ENCODE peak calls at places on chromosome 9, in four cellular contexts. One of them, this sample, is unnamed.
A peak's percentile ranks its signal among the peaks of the same experiment; 100 is the strongest.

GRCh38 chr9:969693-970309 is 6.7 kb upstream of the DMRT3 start:
- DNase-seq in HepG2: no peak
- DNase-seq in A549: no peak
- DNase-seq in H1: no peak
- DNase-seq in this sample: no peak

GRCh38 chr9:76581752-76582151 is 122.8 kb downstream of the GCNT1 start:
- DNase-seq in HepG2: no peak
- DNase-seq in A549: no peak
- DNase-seq in H1: no peak
- DNase-seq in this sample: no peak

GRCh38 chr9:133125706-133126696 is 5.0 kb upstream of the RALGDS start:
- DNase-seq in HepG2: no peak
- DNase-seq in A549: no peak
- DNase-seq in H1: no peak
- DNase-seq in this sample: no peak

GRCh38 chr9:35396560-35397215 is 93.2 kb upstream of the RUSC2 start:
- DNase-seq in HepG2: no peak
- DNase-seq in A549: no peak
- DNase-seq in H1: no peak
- DNase-seq in this sample: no peak

GRCh38 chr9:133770076-133770777 is 32.1 kb upstream of the SARDH start:
- DNase-seq in HepG2: no peak
- DNase-seq in A549: no peak
- DNase-seq in H1: no peak
- DNase-seq in this sample: no peak

GRCh38 chr9:115349542-115349941 is 231.6 kb upstream of the TNC start:
- DNase-seq in HepG2: no peak
- DNase-seq in A549: peak; percentile 66
- DNase-seq in H1: no peak
- DNase-seq in this sample: no peak

GRCh38 chr9:129008469-129008965 is 19.6 kb downstream of the SH3GLB2 start:
- DNase-seq in HepG2: no peak
- DNase-seq in A549: no peak
- DNase-seq in H1: no peak
- DNase-seq in this sample: no peak

GRCh38 chr9:110078626-110079025 is 129.3 kb downstream of the C9orf152 start:
- DNase-seq in HepG2: no peak
- DNase-seq in A549: no peak
- DNase-seq in H1: no peak
- DNase-seq in this sample: no peak

GRCh38 chr9:131500939-131501541 is 1.7 kb upstream of the POMT1 start:
- DNase-seq in HepG2: no peak
- DNase-seq in A549: no peak
- DNase-seq in H1: no peak
- DNase-seq in this sample: no peak

GRCh38 chr9:114408646-114409045 is 20.9 kb upstream of the AKNA start:
- DNase-seq in HepG2: no peak
- DNase-seq in A549: no peak
- DNase-seq in H1: no peak
- DNase-seq in this sample: no peak

GRCh38 chr9:32419921-32420320 is 35.5 kb downstream of the ACO1 start:
- DNase-seq in HepG2: no peak
- DNase-seq in A549: no peak
- DNase-seq in H1: no peak
- DNase-seq in this sample: no peak

GRCh38 chr9:20512106-20512505 is 110.2 kb downstream of the MLLT3 start:
- DNase-seq in HepG2: no peak
- DNase-seq in A549: peak; percentile 63
- DNase-seq in H1: no peak
- DNase-seq in this sample: no peak

GRCh38 chr9:117616436-117616835 is 87.8 kb upstream of the TLR4 start:
- DNase-seq in HepG2: no peak
- DNase-seq in A549: no peak
- DNase-seq in H1: no peak
- DNase-seq in this sample: no peak

GRCh38 chr9:85731128-85731630 is 10.6 kb downstream of the AGTPBP1 start:
- DNase-seq in HepG2: no peak
- DNase-seq in A549: no peak
- DNase-seq in H1: no peak
- DNase-seq in this sample: no peak

GRCh38 chr9:111163738-111164399 is 125.6 kb upstream of the LPAR1 start:
- DNase-seq in HepG2: no peak
- DNase-seq in A549: no peak
- DNase-seq in H1: no peak
- DNase-seq in this sample: no peak

GRCh38 chr9:81871695-81872094 is 56.5 kb upstream of the SPATA31D4 start:
- DNase-seq in HepG2: no peak
- DNase-seq in A549: peak; percentile 44
- DNase-seq in H1: no peak
- DNase-seq in this sample: no peak

GRCh38 chr9:10050016-10050415 is 562.8 kb downstream of the PTPRD start:
- DNase-seq in HepG2: no peak
- DNase-seq in A549: no peak
- DNase-seq in H1: no peak
- DNase-seq in this sample: no peak

GRCh38 chr9:70902705-70903131 is 218.7 kb downstream of the TRPM3 start:
- DNase-seq in HepG2: no peak
- DNase-seq in A549: peak; percentile 31
- DNase-seq in H1: no peak
- DNase-seq in this sample: no peak

GRCh38 chr9:90815183-90815943 is 13.7 kb downstream of the SYK start:
- DNase-seq in HepG2: no peak
- DNase-seq in A549: no peak
- DNase-seq in H1: no peak
- DNase-seq in this sample: peak; percentile 22

GRCh38 chr9:7111413-7111812 is 353.6 kb downstream of the KDM4C start:
- DNase-seq in HepG2: no peak
- DNase-seq in A549: no peak
- DNase-seq in H1: no peak
- DNase-seq in this sample: no peak

GRCh38 chr9:84394036-84394435 is 53.5 kb upstream of the SLC28A3 start:
- DNase-seq in HepG2: no peak
- DNase-seq in A549: no peak
- DNase-seq in H1: no peak
- DNase-seq in this sample: no peak

GRCh38 chr9:128001411-128002298 is 20.9 kb upstream of the EEIG1 start:
- DNase-seq in HepG2: no peak
- DNase-seq in A549: peak; percentile 96
- DNase-seq in H1: no peak
- DNase-seq in this sample: peak; percentile 63

GRCh38 chr9:77063645-77064285 is 44.3 kb downstream of the FOXB2 start:
- DNase-seq in HepG2: no peak
- DNase-seq in A549: peak; percentile 74
- DNase-seq in H1: no peak
- DNase-seq in this sample: no peak

GRCh38 chr9:135001526-135001925 is 83.8 kb upstream of the FCN1 start:
- DNase-seq in HepG2: no peak
- DNase-seq in A549: no peak
- DNase-seq in H1: no peak
- DNase-seq in this sample: no peak

GRCh38 chr9:90394866-90395265 is 247.8 kb downstream of the DIRAS2 start:
- DNase-seq in HepG2: no peak
- DNase-seq in A549: no peak
- DNase-seq in H1: no peak
- DNase-seq in this sample: no peak

GRCh38 chr9:75824816-75825568 is 65.5 kb upstream of the PCSK5 start:
- DNase-seq in HepG2: no peak
- DNase-seq in A549: no peak
- DNase-seq in H1: no peak
- DNase-seq in this sample: no peak

GRCh38 chr9:82665324-82665723 is 397.6 kb downstream of the RASEF start:
- DNase-seq in HepG2: no peak
- DNase-seq in A549: peak; percentile 9
- DNase-seq in H1: no peak
- DNase-seq in this sample: no peak

GRCh38 chr9:63816742-63817621 is 1468.0 kb downstream of the FOXD4L5 start:
- DNase-seq in HepG2: peak; percentile 70
- DNase-seq in A549: peak; percentile 52
- DNase-seq in H1: peak; percentile 93
- DNase-seq in this sample: peak; percentile 60

GRCh38 chr9:108889649-108890067 is 27.6 kb downstream of the ACTL7A start:
- DNase-seq in HepG2: peak; percentile 80
- DNase-seq in A549: peak; percentile 34
- DNase-seq in H1: no peak
- DNase-seq in this sample: no peak

GRCh38 chr9:138060881-138061280 is 183.3 kb downstream of the CACNA1B start:
- DNase-seq in HepG2: no peak
- DNase-seq in A549: no peak
- DNase-seq in H1: no peak
- DNase-seq in this sample: no peak

GRCh38 chr9:131407717-131408195 is 13.9 kb downstream of the PRRC2B start:
- DNase-seq in HepG2: peak; percentile 44
- DNase-seq in A549: peak; percentile 45
- DNase-seq in H1: no peak
- DNase-seq in this sample: peak; percentile 34

GRCh38 chr9:135501261-135502167 is 1.0 kb downstream of the MRPS2 start:
- DNase-seq in HepG2: no peak
- DNase-seq in A549: peak; percentile 71
- DNase-seq in H1: no peak
- DNase-seq in this sample: peak; percentile 81

GRCh38 chr9:134293576-134294227 is 32.6 kb upstream of the RXRA start:
- DNase-seq in HepG2: no peak
- DNase-seq in A549: no peak
- DNase-seq in H1: no peak
- DNase-seq in this sample: no peak

GRCh38 chr9:89562186-89562814 is 42.5 kb upstream of the GADD45G start:
- DNase-seq in HepG2: no peak
- DNase-seq in A549: peak; percentile 6
- DNase-seq in H1: no peak
- DNase-seq in this sample: no peak

GRCh38 chr9:136546697-136547481 is 1.0 kb upstream of the NOTCH1 start:
- DNase-seq in HepG2: no peak
- DNase-seq in A549: peak; percentile 57
- DNase-seq in H1: no peak
- DNase-seq in this sample: no peak
- TF ChIP-seq RNF2 in HepG2: no peak
- TF ChIP-seq RNF2 in A549: peak; percentile 50
- TF ChIP-seq RNF2 in H1: no peak
- TF ChIP-seq RNF2 in this sample: no peak

GRCh38 chr9:136528716-136529341 is 17.0 kb downstream of the NOTCH1 start:
- DNase-seq in HepG2: no peak
- DNase-seq in A549: no peak
- DNase-seq in H1: no peak
- DNase-seq in this sample: no peak

GRCh38 chr9:136529516-136530471 is 16.1 kb downstream of the NOTCH1 start:
- DNase-seq in HepG2: no peak
- DNase-seq in A549: no peak
- DNase-seq in H1: no peak
- DNase-seq in this sample: no peak

GRCh38 chr9:136527131-136527530 is 18.7 kb downstream of the NOTCH1 start:
- DNase-seq in HepG2: no peak
- DNase-seq in A549: no peak
- DNase-seq in H1: no peak
- DNase-seq in this sample: no peak

GRCh38 chr9:136526625-136527066 is 19.2 kb downstream of the NOTCH1 start:
- DNase-seq in HepG2: no peak
- DNase-seq in A549: no peak
- DNase-seq in H1: no peak
- DNase-seq in this sample: peak; percentile 31

DNA sequence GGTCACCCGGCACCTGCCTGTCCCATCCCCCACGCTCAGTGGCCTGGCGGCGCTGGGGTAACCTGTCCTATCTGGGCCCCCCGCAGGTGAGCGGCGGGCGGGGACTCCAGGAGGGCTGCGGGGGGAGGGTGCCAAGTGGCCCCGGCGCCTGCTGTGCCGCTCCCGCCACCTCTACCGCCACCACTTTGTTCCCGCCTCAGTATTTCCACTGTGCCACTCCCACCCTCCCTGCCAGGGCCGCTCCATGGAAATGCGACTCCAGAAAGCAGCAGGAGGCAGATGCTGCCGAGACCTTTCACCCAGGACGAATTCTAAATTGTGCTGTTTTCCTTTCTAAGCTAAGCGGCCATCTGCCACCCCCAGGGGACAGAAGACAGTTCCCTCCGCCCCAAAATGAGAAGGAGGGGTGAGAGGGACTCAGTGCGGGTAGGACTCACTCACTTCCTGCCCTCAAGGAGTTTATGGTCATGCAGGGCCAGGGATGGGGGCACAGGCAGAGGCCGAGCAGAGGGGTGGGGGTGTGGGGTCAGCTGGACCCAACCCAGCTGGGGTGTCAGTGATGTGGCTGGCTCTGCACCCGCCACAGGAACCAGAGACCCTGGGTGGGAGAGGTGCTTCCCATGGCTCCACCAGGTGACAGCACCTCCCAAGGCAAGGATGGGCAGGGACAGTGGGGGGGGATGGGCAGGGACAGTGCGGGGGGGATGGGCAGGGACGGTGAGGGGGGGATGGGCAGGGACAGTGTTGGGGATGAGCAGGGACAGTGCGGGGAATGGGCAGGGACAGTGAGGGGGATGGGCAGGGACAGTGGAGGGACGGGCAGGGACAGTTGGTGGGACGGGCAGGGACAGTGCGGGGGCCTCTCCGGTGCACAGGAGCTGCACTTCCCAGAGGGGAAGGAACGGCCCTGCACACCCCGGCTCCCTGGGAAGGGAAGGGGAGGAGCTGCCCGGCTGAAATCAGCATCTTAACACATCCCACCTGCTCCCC is 17.8 kb downstream of the NOTCH1 start:
- DNase-seq in HepG2: no peak
- DNase-seq in A549: peak; percentile 45
- DNase-seq in H1: no peak
- DNase-seq in this sample: peak; percentile 91
- TF ChIP-seq MAX in HepG2: no peak
- TF ChIP-seq MAX in A549: no peak
- TF ChIP-seq MAX in H1: no peak
- TF ChIP-seq MAX in this sample: no peak

GRCh38 chr9:38181216-38181615 is 112.2 kb upstream of the SHB start:
- DNase-seq in HepG2: no peak
- DNase-seq in A549: no peak
- DNase-seq in H1: no peak
- DNase-seq in this sample: no peak
- TF ChIP-seq RNF2 in HepG2: no peak
- TF ChIP-seq RNF2 in A549: no peak
- TF ChIP-seq RNF2 in H1: no peak
- TF ChIP-seq RNF2 in this sample: no peak

DNA sequence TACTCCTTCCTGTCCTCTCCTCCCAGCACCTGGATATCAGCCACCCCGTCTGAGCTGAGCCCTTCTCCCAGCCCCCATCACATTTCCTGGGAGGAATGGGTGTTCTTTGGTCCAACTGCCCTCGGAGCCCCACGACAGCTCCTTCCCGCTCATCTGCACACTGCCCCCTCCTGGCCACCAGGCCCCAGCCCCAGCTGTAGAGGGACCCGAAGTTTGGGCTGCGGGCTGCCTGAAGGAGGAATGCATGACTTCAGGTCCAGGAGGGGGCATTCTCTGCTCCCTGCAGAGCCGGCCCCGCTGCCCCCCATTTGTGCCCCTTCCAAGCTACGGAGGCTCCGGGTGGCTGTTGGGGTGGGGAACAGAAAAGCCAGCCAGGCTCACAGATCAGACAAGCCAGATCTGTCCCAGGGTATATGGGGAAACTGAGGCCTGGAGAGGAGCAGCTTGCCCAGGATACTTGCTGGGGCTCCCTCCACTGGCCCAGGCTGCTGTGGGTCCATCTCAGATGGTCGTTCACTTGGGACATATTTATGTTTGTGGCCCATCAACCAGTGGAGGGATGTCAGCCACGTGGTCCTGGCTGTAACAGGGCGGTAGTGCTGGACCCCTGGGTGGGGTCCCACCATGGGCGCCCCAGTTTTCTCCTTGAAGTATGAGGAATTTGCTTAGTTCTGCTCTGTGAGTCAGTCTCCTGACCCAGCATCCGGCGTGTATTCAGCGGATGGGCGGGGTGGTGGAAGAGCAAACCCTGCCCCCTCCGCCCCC is 33.1 kb downstream of the DAB2IP start:
- DNase-seq in HepG2: no peak
- DNase-seq in A549: peak; percentile 37
- DNase-seq in H1: no peak
- DNase-seq in this sample: peak; percentile 65
- TF ChIP-seq MAX in HepG2: no peak
- TF ChIP-seq MAX in A549: no peak
- TF ChIP-seq MAX in H1: no peak
- TF ChIP-seq MAX in this sample: no peak